ENCODE peak calls at places on chromosome 1, in eight cellular contexts. Y is transverse colon, I is AG04450, V is colonic mucosa, Z is mammary epithelial cell, O is aorta, U is stomach, G is cardiac muscle cell. X is an unnamed sample.

GRCh38 chr1:186980400-186980799 is 151.7 kb downstream of the PLA2G4A start:
- DNase-seq in O (no peak), I (no peak), G (no peak), V (no peak), Y (no peak), U (no peak), Z (no peak), X (no peak)

GRCh38 chr1:86649618-86650017 is 54.8 kb upstream of the SH3GLB1 start:
- DNase-seq in V (no peak), G (no peak), O (no peak), I (no peak), Z (no peak), U (no peak), Y (no peak), X (no peak)

GRCh38 chr1:150281221-150281757 is 1.1 kb upstream of the CIART start:
- DNase-seq in I (no peak), V (peak), O (peak), Y (peak), G (peak), U (peak), Z (peak), X (peak)

GRCh38 chr1:183277821-183278735 is 92.0 kb downstream of the LAMC2 start:
- DNase-seq in G (no peak), Z (peak), I (no peak), O (no peak), Y (no peak), V (no peak), U (peak), X (no peak)

GRCh38 chr1:91555821-91556531 is 55.3 kb downstream of the CDC7 start:
- DNase-seq in G (no peak), O (no peak), I (peak), U (no peak), Y (no peak), V (no peak), Z (peak), X (peak)

GRCh38 chr1:226846801-226847200 is 23.6 kb upstream of the PSEN2 start:
- DNase-seq in O (no peak), Z (peak), V (no peak), I (no peak), U (no peak), G (no peak), Y (no peak), X (no peak)

GRCh38 chr1:222251813-222252212 is 296.1 kb downstream of the HHIPL2 start:
- DNase-seq in V (no peak), O (no peak), Z (no peak), I (no peak), U (no peak), Y (no peak), G (no peak), X (no peak)

GRCh38 chr1:22806584-22806983 is 95.9 kb downstream of the EPHB2 start:
- DNase-seq in I (no peak), Z (no peak), G (no peak), V (no peak), Y (no peak), U (no peak), O (no peak), X (no peak)

GRCh38 chr1:215595231-215595630 is 28.1 kb downstream of the KCTD3 start:
- DNase-seq in Y (no peak), O (no peak), V (no peak), G (no peak), Z (no peak), I (no peak), U (no peak), X (no peak)

GRCh38 chr1:174070614-174071013 is 48.5 kb upstream of the RC3H1 start:
- DNase-seq in U (no peak), O (no peak), Z (no peak), Y (no peak), V (no peak), G (no peak), I (no peak), X (no peak)

GRCh38 chr1:110341872-110342331 is 2.7 kb downstream of the RBM15 start:
- DNase-seq in O (no peak), G (no peak), V (no peak), Z (no peak), U (no peak), I (no peak), Y (no peak), X (peak)

GRCh38 chr1:117365350-117366280 is 1.6 kb upstream of the MAN1A2 start:
- DNase-seq in U (no peak), Y (no peak), I (no peak), V (no peak), O (no peak), G (no peak), Z (no peak), X (peak)

GRCh38 chr1:10832703-10833102 is 36.3 kb upstream of the CASZ1 start:
- DNase-seq in Z (peak), G (no peak), U (no peak), Y (no peak), V (no peak), I (no peak), O (no peak), X (no peak)

GRCh38 chr1:218426343-218426657 is 81.2 kb downstream of the TGFB2 start:
- DNase-seq in Y (no peak), U (no peak), V (no peak), I (no peak), O (no peak), Z (peak), G (no peak), X (peak)

GRCh38 chr1:64098436-64098835 is 105.0 kb upstream of the UBE2U start:
- DNase-seq in V (no peak), G (peak), U (no peak), I (no peak), Y (no peak), O (no peak), Z (no peak), X (no peak)

GRCh38 chr1:72178266-72178665 is 104.1 kb downstream of the NEGR1 start:
- DNase-seq in O (no peak), Z (peak), V (no peak), G (peak), U (no peak), Y (no peak), I (no peak), X (no peak)

GRCh38 chr1:66134004-66134403 is 341.3 kb downstream of the PDE4B start:
- DNase-seq in Y (no peak), G (no peak), V (no peak), Z (no peak), U (no peak), I (no peak), O (no peak), X (no peak)
- H3K27ac ChIP-seq in Y (no peak), G (no peak), V (no peak), Z (no peak), U (no peak), I (no peak), O (no peak), X (no peak)

GRCh38 chr1:16904560-16905111 is 8.9 kb downstream of the RNU1-2 start:
- DNase-seq in I (peak), G (peak), Z (peak), V (peak), Y (peak), U (peak), O (peak), X (peak)
- H3K27ac ChIP-seq in I (peak), G (peak), Z (peak), V (peak), Y (peak), U (peak), O (peak), X (peak)

DNA sequence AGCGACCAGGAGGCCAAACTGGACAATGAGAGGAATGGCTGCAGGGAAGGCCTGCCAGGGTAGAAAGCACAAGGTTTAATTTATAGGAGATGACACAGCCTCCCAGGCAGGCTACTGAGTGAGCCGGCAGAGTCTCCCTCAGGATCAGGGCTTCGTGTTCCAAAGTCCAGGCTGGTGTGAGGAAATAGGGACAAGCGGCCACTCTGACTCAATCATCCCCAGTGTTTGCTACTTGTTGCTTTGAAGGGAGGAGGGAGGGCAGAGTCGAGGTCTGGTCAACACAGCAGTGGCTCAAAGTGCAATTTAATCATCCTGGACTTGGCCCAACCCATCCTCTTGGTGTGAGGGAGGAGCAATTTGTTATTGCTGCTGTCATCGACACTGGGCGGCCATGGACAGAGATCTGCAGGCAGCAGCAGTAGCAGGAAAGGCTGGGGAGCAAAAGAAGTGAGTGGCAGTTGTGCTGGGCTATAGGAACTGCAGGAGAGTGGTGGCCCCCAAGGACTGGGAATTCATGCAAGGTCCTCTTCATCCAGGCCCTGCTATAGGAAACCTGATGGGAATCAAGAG is 27.5 kb downstream of the TBX15 start:
- DNase-seq in Y (peak), I (no peak), U (peak), Z (no peak), V (peak), G (no peak), O (no peak), X (peak)
- H3K27ac ChIP-seq in Y (no peak), I (no peak), U (peak), Z (no peak), V (no peak), G (no peak), O (no peak), X (peak)

DNA sequence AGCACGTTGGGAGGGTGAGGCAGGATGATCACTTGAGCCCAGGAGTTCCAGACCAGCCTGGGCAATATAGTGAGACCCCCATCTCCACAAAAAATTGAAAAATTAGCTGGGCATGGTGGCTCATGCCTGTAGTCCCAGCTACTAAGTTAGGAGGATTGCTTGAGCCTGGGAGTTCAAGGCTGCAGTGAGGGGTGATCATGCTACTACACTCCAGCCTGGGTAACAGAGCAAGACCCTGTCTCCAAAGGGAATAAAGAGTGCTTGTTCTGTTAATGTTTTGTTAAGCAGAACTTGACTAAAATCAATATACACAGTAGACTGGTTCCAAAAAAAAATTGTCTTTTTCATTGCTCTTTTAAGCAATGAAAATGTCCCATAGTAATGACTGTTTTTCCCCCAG is 146.4 kb downstream of the SYT2 start:
- DNase-seq in Z (no peak), O (no peak), U (no peak), V (no peak), G (no peak), Y (no peak), I (no peak), X (no peak)
- H3K27ac ChIP-seq in Z (no peak), O (no peak), U (no peak), V (no peak), G (peak), Y (peak), I (no peak), X (no peak)

GRCh38 chr1:109113787-109114568 is at the start of gene ELAPOR1:
- DNase-seq in G (no peak), V (peak), U (peak), Z (peak), O (no peak), I (no peak), Y (peak), X (peak)
- H3K27ac ChIP-seq in G (no peak), V (no peak), U (peak), Z (no peak), O (no peak), I (peak), Y (peak), X (peak)

DNA sequence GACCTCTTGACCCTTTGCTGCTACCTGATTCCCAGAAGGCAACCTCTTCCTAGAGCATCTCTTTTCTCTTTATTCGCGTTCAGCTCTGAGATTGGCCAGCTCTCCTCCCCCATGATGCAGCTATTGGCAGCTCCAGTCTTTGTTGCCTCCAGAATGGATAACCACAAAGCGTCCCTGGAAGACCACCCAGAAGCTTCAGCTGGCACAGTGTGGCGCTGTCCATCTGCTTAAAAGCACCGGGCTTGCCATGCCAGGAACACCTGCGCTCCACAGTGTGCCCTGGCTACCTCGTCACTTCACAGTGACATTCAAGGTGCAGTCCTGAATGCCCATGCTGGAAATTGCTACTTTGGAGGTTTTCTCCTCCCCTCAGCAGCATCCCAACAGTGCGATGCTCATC is 353.9 kb downstream of the LMO4 start:
- DNase-seq in I (no peak), G (no peak), V (no peak), Z (no peak), Y (no peak), O (no peak), U (no peak), X (no peak)
- H3K27ac ChIP-seq in I (no peak), G (no peak), V (no peak), Z (no peak), Y (no peak), O (no peak), U (no peak), X (no peak)

DNA sequence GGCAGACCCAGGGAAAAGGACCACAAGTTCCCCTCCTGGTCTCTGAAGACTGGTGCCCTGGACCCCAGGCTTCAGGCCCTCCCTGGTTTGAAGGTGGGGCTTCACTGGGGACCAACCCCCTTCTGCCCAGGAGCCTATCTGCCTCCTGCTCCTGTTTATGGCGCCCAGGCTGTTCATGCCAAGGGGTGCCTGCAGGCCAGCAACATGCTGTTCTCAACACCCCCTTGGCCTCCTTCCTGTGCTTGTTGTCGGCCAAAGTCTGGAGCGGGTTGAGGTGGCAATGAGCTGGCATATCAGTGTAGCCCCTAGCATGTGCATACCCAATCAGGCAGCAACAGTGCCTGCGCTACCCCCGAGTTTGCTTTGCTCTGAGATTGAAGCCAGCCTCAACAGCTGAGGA is 46.3 kb downstream of the ATP6V1G3 start:
- DNase-seq in U (no peak), V (no peak), Y (no peak), G (no peak), I (no peak), O (no peak), Z (no peak), X (no peak)
- H3K27ac ChIP-seq in U (no peak), V (no peak), Y (no peak), G (no peak), I (no peak), O (no peak), Z (no peak), X (no peak)

DNA sequence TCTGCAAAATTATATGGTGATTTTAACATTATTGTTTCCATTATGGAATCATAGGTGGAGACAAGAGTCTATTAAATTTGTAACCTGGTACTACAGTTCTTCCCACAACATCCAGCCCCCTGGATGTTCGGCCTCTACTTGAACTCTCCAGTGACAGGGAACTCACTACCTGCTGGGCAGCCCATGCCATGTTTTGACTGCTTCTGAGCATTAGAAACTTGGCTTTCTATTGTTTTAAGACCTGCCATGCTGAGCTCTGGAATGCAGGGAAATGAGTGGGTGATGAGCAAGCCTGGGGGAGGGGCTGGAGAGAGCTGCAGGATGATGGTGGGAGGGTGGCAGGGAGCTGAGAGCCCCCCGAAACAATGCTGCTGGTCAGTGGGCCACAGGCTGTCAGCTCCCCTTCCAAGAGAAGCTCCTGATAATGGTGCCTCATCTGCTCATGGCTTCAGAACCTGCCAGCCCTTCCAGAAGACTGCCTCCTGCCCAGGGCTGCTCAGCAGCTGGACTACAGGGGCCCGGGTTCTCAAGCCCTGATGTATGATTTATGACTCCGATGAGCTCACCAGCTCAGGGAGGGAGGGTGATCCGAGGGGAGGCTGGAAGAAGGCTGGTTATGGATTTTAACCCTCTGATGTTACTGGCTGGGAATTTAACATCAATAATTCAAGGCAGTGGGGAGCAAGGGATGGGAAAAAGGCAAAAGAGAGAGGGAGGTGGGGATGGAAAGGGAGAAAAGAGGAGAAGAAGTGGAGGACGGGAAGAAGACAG is 205.0 kb downstream of the HIVEP3 start:
- DNase-seq in Y (no peak), G (no peak), V (no peak), Z (peak), I (peak), U (no peak), O (no peak), X (no peak)
- H3K27ac ChIP-seq in Y (no peak), G (no peak), V (no peak), Z (no peak), I (peak), U (no peak), O (no peak), X (no peak)

GRCh38 chr1:1425753-1426495 is 4.8 kb upstream of the ANKRD65 start:
- DNase-seq in O (peak), Y (no peak), U (no peak), Z (no peak), V (no peak), G (no peak), I (no peak), X (no peak)
- H3K27ac ChIP-seq in O (no peak), Y (no peak), U (no peak), Z (no peak), V (no peak), G (no peak), I (no peak), X (no peak)